ENCODE peak calls at places on chromosome 5, in six cellular contexts. One of them, this sample, is unnamed.

GRCh38 chr5:132180134-132180745 is 47.4 kb downstream of the P4HA2 start:
- DNase-seq in breast epithelium: no peak
- DNase-seq in astrocyte of the cerebellum: peak
- DNase-seq in CD8-positive, alpha-beta T cell: no peak
- DNase-seq in AG04450: peak
- DNase-seq in OCI-LY7: peak
- DNase-seq in this sample: no peak

GRCh38 chr5:61330879-61331406 is 1.1 kb upstream of the ZSWIM6 start:
- DNase-seq in astrocyte of the cerebellum: no peak
- DNase-seq in AG04450: no peak
- DNase-seq in OCI-LY7: peak
- DNase-seq in CD8-positive, alpha-beta T cell: peak
- DNase-seq in breast epithelium: peak
- DNase-seq in this sample: peak

GRCh38 chr5:1748271-1748670 is 51.4 kb downstream of the MRPL36 start:
- DNase-seq in AG04450: no peak
- DNase-seq in breast epithelium: no peak
- DNase-seq in CD8-positive, alpha-beta T cell: no peak
- DNase-seq in OCI-LY7: no peak
- DNase-seq in astrocyte of the cerebellum: no peak
- DNase-seq in this sample: no peak

GRCh38 chr5:143140492-143141231 is 262.8 kb downstream of the NR3C1 start:
- DNase-seq in OCI-LY7: no peak
- DNase-seq in AG04450: no peak
- DNase-seq in astrocyte of the cerebellum: no peak
- DNase-seq in CD8-positive, alpha-beta T cell: no peak
- DNase-seq in breast epithelium: no peak
- DNase-seq in this sample: no peak

GRCh38 chr5:17157294-17157693 is 60.1 kb upstream of the BASP1 start:
- DNase-seq in astrocyte of the cerebellum: no peak
- DNase-seq in OCI-LY7: no peak
- DNase-seq in AG04450: no peak
- DNase-seq in CD8-positive, alpha-beta T cell: no peak
- DNase-seq in breast epithelium: no peak
- DNase-seq in this sample: no peak

GRCh38 chr5:174166231-174167079 is 120.9 kb downstream of the NSG2 start:
- DNase-seq in AG04450: no peak
- DNase-seq in astrocyte of the cerebellum: no peak
- DNase-seq in breast epithelium: no peak
- DNase-seq in CD8-positive, alpha-beta T cell: no peak
- DNase-seq in OCI-LY7: no peak
- DNase-seq in this sample: no peak

GRCh38 chr5:156527611-156528010 is 200.6 kb downstream of the SGCD start:
- DNase-seq in CD8-positive, alpha-beta T cell: no peak
- DNase-seq in astrocyte of the cerebellum: no peak
- DNase-seq in AG04450: no peak
- DNase-seq in breast epithelium: no peak
- DNase-seq in OCI-LY7: no peak
- DNase-seq in this sample: no peak

GRCh38 chr5:54450542-54450941 is 5.0 kb upstream of the HSPB3 start:
- DNase-seq in AG04450: no peak
- DNase-seq in CD8-positive, alpha-beta T cell: no peak
- DNase-seq in breast epithelium: no peak
- DNase-seq in OCI-LY7: no peak
- DNase-seq in astrocyte of the cerebellum: no peak
- DNase-seq in this sample: no peak

GRCh38 chr5:170573119-170573518 is 69.3 kb downstream of the KCNIP1 start:
- DNase-seq in CD8-positive, alpha-beta T cell: no peak
- DNase-seq in astrocyte of the cerebellum: no peak
- DNase-seq in breast epithelium: no peak
- DNase-seq in OCI-LY7: no peak
- DNase-seq in AG04450: no peak
- DNase-seq in this sample: no peak

GRCh38 chr5:59021837-59022514 is 439.1 kb downstream of the RAB3C start:
- DNase-seq in CD8-positive, alpha-beta T cell: no peak
- DNase-seq in AG04450: no peak
- DNase-seq in breast epithelium: no peak
- DNase-seq in astrocyte of the cerebellum: no peak
- DNase-seq in OCI-LY7: no peak
- DNase-seq in this sample: no peak

GRCh38 chr5:106380736-106381135 is 1290.0 kb downstream of the EFNA5 start:
- DNase-seq in OCI-LY7: no peak
- DNase-seq in breast epithelium: no peak
- DNase-seq in AG04450: peak
- DNase-seq in CD8-positive, alpha-beta T cell: no peak
- DNase-seq in astrocyte of the cerebellum: peak
- DNase-seq in this sample: no peak

GRCh38 chr5:58075907-58076306 is 384.0 kb downstream of the PLK2 start:
- DNase-seq in CD8-positive, alpha-beta T cell: no peak
- DNase-seq in AG04450: no peak
- DNase-seq in astrocyte of the cerebellum: no peak
- DNase-seq in breast epithelium: no peak
- DNase-seq in OCI-LY7: no peak
- DNase-seq in this sample: no peak

GRCh38 chr5:142600611-142601360 is 85.1 kb downstream of the FGF1 start:
- DNase-seq in AG04450: peak
- DNase-seq in astrocyte of the cerebellum: peak
- DNase-seq in OCI-LY7: no peak
- DNase-seq in breast epithelium: peak
- DNase-seq in CD8-positive, alpha-beta T cell: no peak
- DNase-seq in this sample: no peak

GRCh38 chr5:59587489-59588337 is 305.8 kb downstream of the PDE4D start:
- DNase-seq in AG04450: peak
- DNase-seq in OCI-LY7: no peak
- DNase-seq in breast epithelium: no peak
- DNase-seq in CD8-positive, alpha-beta T cell: no peak
- DNase-seq in astrocyte of the cerebellum: peak
- DNase-seq in this sample: no peak

GRCh38 chr5:36357391-36357790 is 55.7 kb upstream of the RANBP3L start:
- DNase-seq in OCI-LY7: no peak
- DNase-seq in AG04450: peak
- DNase-seq in CD8-positive, alpha-beta T cell: no peak
- DNase-seq in breast epithelium: no peak
- DNase-seq in astrocyte of the cerebellum: peak
- DNase-seq in this sample: no peak

GRCh38 chr5:28957450-28957849 is 1919.1 kb upstream of the CDH9 start:
- DNase-seq in OCI-LY7: no peak
- DNase-seq in astrocyte of the cerebellum: no peak
- DNase-seq in AG04450: no peak
- DNase-seq in breast epithelium: no peak
- DNase-seq in CD8-positive, alpha-beta T cell: no peak
- DNase-seq in this sample: no peak

GRCh38 chr5:131536211-131536826 is 98.7 kb downstream of the RAPGEF6 start:
- DNase-seq in astrocyte of the cerebellum: no peak
- DNase-seq in AG04450: no peak
- DNase-seq in breast epithelium: no peak
- DNase-seq in CD8-positive, alpha-beta T cell: no peak
- DNase-seq in OCI-LY7: peak
- DNase-seq in this sample: no peak

GRCh38 chr5:179209359-179210150 is 135.7 kb downstream of the ADAMTS2 start:
- DNase-seq in AG04450: peak
- DNase-seq in astrocyte of the cerebellum: no peak
- DNase-seq in breast epithelium: no peak
- DNase-seq in OCI-LY7: no peak
- DNase-seq in CD8-positive, alpha-beta T cell: no peak
- DNase-seq in this sample: no peak

GRCh38 chr5:147169399-147169798 is 65.4 kb upstream of the STK32A start:
- DNase-seq in breast epithelium: no peak
- DNase-seq in AG04450: no peak
- DNase-seq in OCI-LY7: no peak
- DNase-seq in astrocyte of the cerebellum: peak
- DNase-seq in CD8-positive, alpha-beta T cell: no peak
- DNase-seq in this sample: no peak

GRCh38 chr5:179373961-179374505 is 28.8 kb upstream of the ADAMTS2 start:
- DNase-seq in OCI-LY7: no peak
- DNase-seq in CD8-positive, alpha-beta T cell: no peak
- DNase-seq in AG04450: no peak
- DNase-seq in breast epithelium: no peak
- DNase-seq in astrocyte of the cerebellum: no peak
- DNase-seq in this sample: no peak

GRCh38 chr5:5203441-5203840 is 63.3 kb downstream of the ADAMTS16 start:
- DNase-seq in AG04450: no peak
- DNase-seq in CD8-positive, alpha-beta T cell: no peak
- DNase-seq in OCI-LY7: no peak
- DNase-seq in breast epithelium: no peak
- DNase-seq in astrocyte of the cerebellum: no peak
- DNase-seq in this sample: no peak

GRCh38 chr5:155258139-155258538 is 244.6 kb downstream of the KIF4B start:
- DNase-seq in CD8-positive, alpha-beta T cell: no peak
- DNase-seq in breast epithelium: no peak
- DNase-seq in AG04450: no peak
- DNase-seq in astrocyte of the cerebellum: no peak
- DNase-seq in OCI-LY7: no peak
- DNase-seq in this sample: no peak

GRCh38 chr5:6465831-6466790 is 17.5 kb downstream of the UBE2QL1 start:
- DNase-seq in AG04450: no peak
- DNase-seq in astrocyte of the cerebellum: no peak
- DNase-seq in OCI-LY7: no peak
- DNase-seq in CD8-positive, alpha-beta T cell: no peak
- DNase-seq in breast epithelium: no peak
- DNase-seq in this sample: no peak

GRCh38 chr5:168853972-168854371 is 274.8 kb upstream of the PANK3 start:
- DNase-seq in breast epithelium: no peak
- DNase-seq in AG04450: no peak
- DNase-seq in OCI-LY7: no peak
- DNase-seq in astrocyte of the cerebellum: no peak
- DNase-seq in CD8-positive, alpha-beta T cell: no peak
- DNase-seq in this sample: no peak

GRCh38 chr5:111681791-111682190 is 75.2 kb downstream of the NREP start:
- DNase-seq in breast epithelium: no peak
- DNase-seq in OCI-LY7: no peak
- DNase-seq in CD8-positive, alpha-beta T cell: no peak
- DNase-seq in astrocyte of the cerebellum: no peak
- DNase-seq in AG04450: no peak
- DNase-seq in this sample: no peak

GRCh38 chr5:180494510-180495181 is 467 bp downstream of the CNOT6 start:
- DNase-seq in AG04450: no peak
- DNase-seq in astrocyte of the cerebellum: no peak
- DNase-seq in breast epithelium: peak
- DNase-seq in CD8-positive, alpha-beta T cell: no peak
- DNase-seq in OCI-LY7: peak
- DNase-seq in this sample: peak

GRCh38 chr5:53259176-53259575 is 149.6 kb upstream of the MOCS2 start:
- DNase-seq in AG04450: no peak
- DNase-seq in CD8-positive, alpha-beta T cell: no peak
- DNase-seq in breast epithelium: no peak
- DNase-seq in astrocyte of the cerebellum: no peak
- DNase-seq in OCI-LY7: no peak
- DNase-seq in this sample: no peak

GRCh38 chr5:35009657-35010056 is 38.1 kb downstream of the AGXT2 start:
- DNase-seq in breast epithelium: no peak
- DNase-seq in CD8-positive, alpha-beta T cell: no peak
- DNase-seq in OCI-LY7: no peak
- DNase-seq in AG04450: no peak
- DNase-seq in astrocyte of the cerebellum: no peak
- DNase-seq in this sample: no peak

GRCh38 chr5:39214912-39215709 is 4.3 kb downstream of the FYB1 start:
- DNase-seq in breast epithelium: no peak
- DNase-seq in AG04450: no peak
- DNase-seq in astrocyte of the cerebellum: no peak
- DNase-seq in CD8-positive, alpha-beta T cell: no peak
- DNase-seq in OCI-LY7: no peak
- DNase-seq in this sample: no peak

GRCh38 chr5:22319798-22320197 is 533.3 kb downstream of the CDH12 start:
- DNase-seq in AG04450: no peak
- DNase-seq in breast epithelium: no peak
- DNase-seq in OCI-LY7: no peak
- DNase-seq in astrocyte of the cerebellum: no peak
- DNase-seq in CD8-positive, alpha-beta T cell: no peak
- DNase-seq in this sample: no peak

GRCh38 chr5:123610209-123610608 is 98.2 kb downstream of the CSNK1G3 start:
- DNase-seq in AG04450: no peak
- DNase-seq in OCI-LY7: no peak
- DNase-seq in breast epithelium: no peak
- DNase-seq in astrocyte of the cerebellum: no peak
- DNase-seq in CD8-positive, alpha-beta T cell: no peak
- DNase-seq in this sample: no peak

GRCh38 chr5:41707853-41708603 is 162.2 kb downstream of the OXCT1 start:
- DNase-seq in astrocyte of the cerebellum: peak
- DNase-seq in AG04450: peak
- DNase-seq in breast epithelium: no peak
- DNase-seq in OCI-LY7: peak
- DNase-seq in CD8-positive, alpha-beta T cell: no peak
- DNase-seq in this sample: no peak
- TF ChIP-seq CTCF in astrocyte of the cerebellum: peak
- TF ChIP-seq CTCF in AG04450: peak
- TF ChIP-seq CTCF in breast epithelium: no peak
- TF ChIP-seq CTCF in OCI-LY7: peak
- TF ChIP-seq CTCF in CD8-positive, alpha-beta T cell: no peak
- TF ChIP-seq CTCF in this sample: no peak

DNA sequence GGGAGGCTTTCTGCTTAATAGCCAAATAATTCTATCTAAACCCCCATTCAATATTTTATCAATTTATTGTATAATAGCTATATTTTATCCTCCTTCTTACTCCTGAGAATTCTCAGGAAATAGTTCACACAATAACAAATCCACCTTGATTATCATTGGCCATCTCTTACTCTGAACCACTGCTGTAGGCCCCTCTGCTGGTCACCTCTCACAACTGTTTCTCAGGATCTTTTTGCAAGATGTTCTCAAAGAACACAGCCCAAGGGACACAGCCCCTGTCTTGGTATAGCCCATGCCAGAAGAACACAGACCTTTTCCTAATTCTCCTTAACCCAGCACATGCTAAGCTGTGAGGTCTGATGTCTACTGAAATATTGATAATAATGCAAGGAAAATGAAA is 74.9 kb upstream of the HTR4 start:
- DNase-seq in AG04450: no peak
- DNase-seq in OCI-LY7: no peak
- DNase-seq in breast epithelium: no peak
- DNase-seq in CD8-positive, alpha-beta T cell: no peak
- DNase-seq in astrocyte of the cerebellum: no peak
- DNase-seq in this sample: no peak
- TF ChIP-seq CTCF in AG04450: peak
- TF ChIP-seq CTCF in OCI-LY7: peak
- TF ChIP-seq CTCF in breast epithelium: no peak
- TF ChIP-seq CTCF in CD8-positive, alpha-beta T cell: no peak
- TF ChIP-seq CTCF in astrocyte of the cerebellum: peak
- TF ChIP-seq CTCF in this sample: no peak

GRCh38 chr5:172104021-172104420 is 84.0 kb downstream of the STK10 start:
- DNase-seq in OCI-LY7: no peak
- DNase-seq in AG04450: no peak
- DNase-seq in astrocyte of the cerebellum: no peak
- DNase-seq in breast epithelium: no peak
- DNase-seq in CD8-positive, alpha-beta T cell: no peak
- DNase-seq in this sample: no peak
- TF ChIP-seq CTCF in OCI-LY7: no peak
- TF ChIP-seq CTCF in AG04450: no peak
- TF ChIP-seq CTCF in astrocyte of the cerebellum: no peak
- TF ChIP-seq CTCF in breast epithelium: no peak
- TF ChIP-seq CTCF in CD8-positive, alpha-beta T cell: no peak
- TF ChIP-seq CTCF in this sample: no peak

DNA sequence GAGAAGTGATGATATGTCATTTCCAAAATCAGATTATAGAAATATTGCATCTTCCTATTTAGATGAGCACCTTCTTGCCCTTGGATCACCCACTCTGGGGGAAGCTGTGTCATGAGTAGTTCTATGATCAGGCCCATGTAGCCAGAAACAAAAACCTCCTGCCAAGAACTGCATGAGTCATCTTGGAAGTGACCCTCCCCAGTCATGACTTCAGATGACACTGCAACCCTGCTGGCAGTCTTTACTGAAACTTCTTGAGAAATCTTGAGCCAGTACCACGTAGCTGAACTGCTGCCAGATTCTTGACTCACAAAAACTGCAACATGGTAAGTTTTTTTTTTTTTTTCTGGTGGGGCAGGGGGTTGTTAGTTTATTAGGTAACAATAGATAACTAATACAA is 439.6 kb upstream of the PTGER4 start:
- DNase-seq in astrocyte of the cerebellum: no peak
- DNase-seq in breast epithelium: no peak
- DNase-seq in CD8-positive, alpha-beta T cell: no peak
- DNase-seq in OCI-LY7: no peak
- DNase-seq in AG04450: no peak
- DNase-seq in this sample: no peak
- TF ChIP-seq CTCF in astrocyte of the cerebellum: no peak
- TF ChIP-seq CTCF in breast epithelium: no peak
- TF ChIP-seq CTCF in CD8-positive, alpha-beta T cell: no peak
- TF ChIP-seq CTCF in OCI-LY7: no peak
- TF ChIP-seq CTCF in AG04450: no peak
- TF ChIP-seq CTCF in this sample: no peak